ENCODE peak calls at places on chromosome 6, in four cellular contexts. F, T, W and J are unnamed samples.

GRCh38 chr6:107657755-107658461 is 166.2 kb downstream of the SCML4 start:
- DNase-seq in F (no peak), T (no peak), W (no peak), J (peak)

GRCh38 chr6:158962371-158962770 is 37.6 kb downstream of the RSPH3 start:
- DNase-seq in F (no peak), T (no peak), W (no peak), J (no peak)

GRCh38 chr6:161498359-161498758 is 224.5 kb upstream of the AGPAT4 start:
- DNase-seq in F (peak), T (peak), W (peak), J (no peak)

GRCh38 chr6:129683606-129684322 is 26.2 kb downstream of the ARHGAP18 start:
- DNase-seq in F (no peak), T (peak), W (peak), J (peak)

GRCh38 chr6:29908710-29909109 is 33.6 kb upstream of the HLA-A start:
- DNase-seq in F (no peak), T (no peak), W (no peak), J (no peak)

GRCh38 chr6:148611213-148611612 is 135.6 kb upstream of the UST start:
- DNase-seq in F (no peak), T (no peak), W (no peak), J (no peak)

GRCh38 chr6:9405369-9405768 is 970.0 kb upstream of the SLC35B3 start:
- DNase-seq in F (no peak), T (no peak), W (no peak), J (no peak)

GRCh38 chr6:26379236-26380139 is 3.4 kb upstream of the BTN2A2 start:
- DNase-seq in F (no peak), T (no peak), W (no peak), J (no peak)

GRCh38 chr6:50713226-50713625 is at the start of gene TFAP2D:
- DNase-seq in F (no peak), T (no peak), W (no peak), J (no peak)

GRCh38 chr6:79737172-79737571 is 106.0 kb downstream of the SH3BGRL2 start:
- DNase-seq in F (no peak), T (no peak), W (no peak), J (no peak)

GRCh38 chr6:26299286-26300042 is 65.5 kb upstream of the BTN3A2 start:
- DNase-seq in F (peak), T (no peak), W (no peak), J (no peak)

GRCh38 chr6:20868397-20869185 is 334.3 kb downstream of the CDKAL1 start:
- DNase-seq in F (no peak), T (no peak), W (no peak), J (no peak)

GRCh38 chr6:101294051-101294638 is 99.4 kb upstream of the GRIK2 start:
- DNase-seq in F (no peak), T (no peak), W (no peak), J (no peak)

GRCh38 chr6:9537381-9537780 is 877.5 kb downstream of the TFAP2A start:
- DNase-seq in F (no peak), T (no peak), W (no peak), J (no peak)

GRCh38 chr6:11730645-11731044 is 48.0 kb downstream of the ADTRP start:
- DNase-seq in F (no peak), T (no peak), W (no peak), J (peak)

GRCh38 chr6:136404007-136404406 is 114.4 kb upstream of the BCLAF1 start:
- DNase-seq in F (no peak), T (no peak), W (no peak), J (no peak)

GRCh38 chr6:29814379-29815117 is 13.1 kb upstream of the HLA-G start:
- DNase-seq in F (peak), T (no peak), W (peak), J (no peak)

GRCh38 chr6:144152334-144152900 is 2.1 kb downstream of the STX11 start:
- DNase-seq in F (no peak), T (no peak), W (no peak), J (no peak)

GRCh38 chr6:67594366-67594765 is 1040.7 kb upstream of the ADGRB3 start:
- DNase-seq in F (no peak), T (no peak), W (no peak), J (no peak)

GRCh38 chr6:26055670-26056582 is 31.3 kb upstream of the HFE start:
- DNase-seq in F (peak), T (peak), W (peak), J (peak)

GRCh38 chr6:80186082-80186481 is 79.6 kb downstream of the BCKDHB start:
- DNase-seq in F (no peak), T (no peak), W (no peak), J (no peak)

GRCh38 chr6:5517781-5518180 is 256.5 kb downstream of the FARS2 start:
- DNase-seq in F (no peak), T (no peak), W (no peak), J (no peak)

GRCh38 chr6:145829950-145830349 is 15.4 kb upstream of the FBXO30 start:
- DNase-seq in F (no peak), T (no peak), W (no peak), J (no peak)

GRCh38 chr6:41161851-41162552 is 914 bp downstream of the TREM2 start:
- DNase-seq in F (peak), T (no peak), W (no peak), J (no peak)

GRCh38 chr6:41373919-41374617 is 38.7 kb downstream of the NCR2 start:
- DNase-seq in F (peak), T (no peak), W (no peak), J (no peak)

GRCh38 chr6:29758761-29759160 is 35.5 kb downstream of the HLA-F start:
- DNase-seq in F (no peak), T (no peak), W (no peak), J (no peak)

GRCh38 chr6:149213829-149214228 is 103.7 kb upstream of the TAB2 start:
- DNase-seq in F (no peak), T (no peak), W (no peak), J (no peak)

GRCh38 chr6:134138226-134138975 is 86.0 kb upstream of the SLC2A12 start:
- DNase-seq in F (no peak), T (no peak), W (no peak), J (no peak)

GRCh38 chr6:5950448-5950847 is 56.3 kb downstream of the NRN1 start:
- DNase-seq in F (peak), T (no peak), W (peak), J (no peak)

GRCh38 chr6:52403627-52404026 is 16.5 kb upstream of the EFHC1 start:
- DNase-seq in F (no peak), T (no peak), W (no peak), J (no peak)

GRCh38 chr6:23111984-23112383 is 542.6 kb downstream of the HDGFL1 start:
- DNase-seq in F (no peak), T (no peak), W (no peak), J (no peak)

GRCh38 chr6:144898741-144899140 is 613.6 kb downstream of the UTRN start:
- DNase-seq in F (no peak), T (no peak), W (no peak), J (no peak)

GRCh38 chr6:24876496-24877465 is 59.0 kb downstream of the RIPOR2 start:
- DNase-seq in F (no peak), T (no peak), W (no peak), J (no peak)

GRCh38 chr6:119720160-119720559 is 370.6 kb upstream of the MAN1A1 start:
- DNase-seq in F (no peak), T (peak), W (peak), J (no peak)

GRCh38 chr6:154529957-154530356 is 19.5 kb upstream of the CNKSR3 start:
- DNase-seq in F (no peak), T (no peak), W (no peak), J (no peak)

GRCh38 chr6:150596439-150596838 is 3.2 kb upstream of the PLEKHG1 start:
- DNase-seq in F (no peak), T (no peak), W (no peak), J (no peak)

GRCh38 chr6:16654703-16655102 is 106.6 kb downstream of the ATXN1 start:
- DNase-seq in F (no peak), T (no peak), W (no peak), J (no peak)

GRCh38 chr6:169190970-169191369 is 62.7 kb downstream of the THBS2 start:
- DNase-seq in F (no peak), T (no peak), W (no peak), J (no peak)

GRCh38 chr6:87847830-87848210 is 145.8 kb upstream of the AKIRIN2 start:
- DNase-seq in F (no peak), T (no peak), W (no peak), J (no peak)

DNA sequence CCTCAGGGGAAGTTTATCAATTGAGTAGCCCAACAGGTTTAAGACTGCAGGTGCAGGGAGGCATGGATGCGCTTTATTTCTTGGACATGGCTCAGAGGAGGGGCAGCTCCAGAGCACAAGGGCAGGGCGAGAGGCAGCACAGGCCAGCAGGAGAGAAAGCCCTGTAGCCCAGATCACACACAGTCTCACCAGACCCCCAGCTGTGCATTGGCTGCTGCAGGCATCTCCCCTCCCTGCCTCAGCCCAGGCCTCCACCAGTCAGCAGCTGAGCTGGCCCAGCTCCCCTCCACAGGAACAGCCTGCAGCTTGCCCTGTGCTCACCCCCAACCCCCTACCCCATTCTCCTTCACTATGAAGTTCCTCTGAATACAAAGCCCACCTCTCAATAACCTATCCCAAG is 24.7 kb downstream of the MRPL14 start:
- DNase-seq in F (no peak), T (no peak), W (no peak), J (no peak)
- TF ChIP-seq BRCA1 in F (no peak), T (no peak), W (no peak), J (no peak)

DNA sequence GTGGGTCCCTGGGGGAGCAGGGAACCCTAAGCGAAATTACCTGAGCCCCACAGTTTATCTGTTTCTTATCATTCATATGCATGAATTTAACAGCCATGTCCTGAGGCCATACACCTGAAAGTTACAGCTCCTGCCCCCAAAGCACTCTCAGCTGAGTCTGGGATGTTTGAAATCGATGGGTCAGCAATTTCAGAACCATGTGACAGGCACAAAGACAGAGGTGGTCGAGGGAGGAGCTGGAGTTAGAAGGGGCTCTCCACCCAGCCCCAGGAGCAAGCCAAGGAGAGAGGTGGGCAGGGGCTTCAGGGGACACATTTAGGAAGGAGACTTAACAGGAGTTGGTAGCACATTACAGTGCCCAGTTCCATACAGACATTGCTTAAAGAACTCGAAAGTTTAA is 14.9 kb downstream of the TTBK1 start:
- DNase-seq in F (no peak), T (no peak), W (no peak), J (no peak)
- TF ChIP-seq CHD2 in F (no peak), T (no peak), W (no peak), J (no peak)

GRCh38 chr6:114435985-114436384 is 93.2 kb upstream of the HS3ST5 start:
- DNase-seq in F (no peak), T (no peak), W (no peak), J (no peak)
- H3K4me3 ChIP-seq in F (no peak), T (no peak), W (no peak), J (no peak)

GRCh38 chr6:118708736-118709135 is 57.3 kb upstream of the CEP85L start:
- DNase-seq in F (no peak), T (no peak), W (no peak), J (no peak)

GRCh38 chr6:118704911-118705310 is 53.5 kb upstream of the CEP85L start:
- DNase-seq in F (no peak), T (no peak), W (no peak), J (no peak)

GRCh38 chr6:118706702-118707101 is 55.3 kb upstream of the CEP85L start:
- DNase-seq in F (no peak), T (no peak), W (no peak), J (no peak)

GRCh38 chr6:118708055-118708454 is 56.7 kb upstream of the CEP85L start:
- DNase-seq in F (no peak), T (no peak), W (no peak), J (no peak)

GRCh38 chr6:118705799-118706481 is 54.5 kb upstream of the CEP85L start:
- DNase-seq in F (no peak), T (no peak), W (no peak), J (peak)
- TF ChIP-seq BRCA1 in F (no peak), T (no peak), W (no peak), J (no peak)